ENCODE peak calls at places on chromosomes 16 and 17, in eight cellular contexts. S, D, J, W, R, Y, U and Q are unnamed samples.

GRCh38 chr16:86225905-86226371 is 284.4 kb upstream of the FOXF1 start:
- DNase-seq in S (peak; percentile 15), D (no peak), J (no peak), W (no peak), R (no peak), Y (no peak), U (no peak), Q (no peak)

GRCh38 chr17:2179615-2180295 is 123.8 kb downstream of the SMG6 start:
- DNase-seq in S (peak; percentile 79), D (no peak), J (no peak), W (no peak), R (no peak), Y (peak; percentile 99), U (peak; percentile 27), Q (no peak)

GRCh38 chr17:43791589-43791988 is 11.4 kb downstream of the CFAP97D1 start:
- DNase-seq in S (no peak), D (no peak), J (no peak), W (no peak), R (no peak), Y (peak; percentile 59), U (no peak), Q (peak; percentile 53)

GRCh38 chr17:77345260-77345910 is 204.6 kb downstream of the SEC14L1 start:
- DNase-seq in S (no peak), D (no peak), J (no peak), W (no peak), R (no peak), Y (no peak), U (no peak), Q (no peak)

GRCh38 chr17:17081304-17081940 is 39.2 kb downstream of the MPRIP start:
- DNase-seq in S (peak; percentile 78), D (no peak), J (no peak), W (no peak), R (no peak), Y (no peak), U (no peak), Q (no peak)

GRCh38 chr17:81935709-81936084 is 1.4 kb downstream of the PYCR1 start:
- DNase-seq in S (peak; percentile 74), D (no peak), J (no peak), W (no peak), R (no peak), Y (no peak), U (no peak), Q (no peak)

GRCh38 chr16:19559242-19559910 is 3.9 kb downstream of the VPS35L start:
- DNase-seq in S (no peak), D (no peak), J (peak; percentile 65), W (no peak), R (peak; percentile 45), Y (peak; percentile 80), U (no peak), Q (peak; percentile 38)

GRCh38 chr16:24013733-24014645 is 178.2 kb downstream of the PRKCB start:
- DNase-seq in S (no peak), D (peak; percentile 52), J (peak; percentile 64), W (peak; percentile 31), R (peak; percentile 85), Y (no peak), U (no peak), Q (peak; percentile 8)

GRCh38 chr16:84032458-84033178 is 10.0 kb downstream of the SLC38A8 start:
- DNase-seq in S (no peak), D (no peak), J (no peak), W (no peak), R (no peak), Y (no peak), U (no peak), Q (no peak)

GRCh38 chr16:77437859-77438258 is 3.0 kb upstream of the ADAMTS18 start:
- DNase-seq in S (no peak), D (no peak), J (no peak), W (no peak), R (no peak), Y (no peak), U (no peak), Q (no peak)

GRCh38 chr16:47965439-47965838 is 190.4 kb downstream of the ABCC12 start:
- DNase-seq in S (no peak), D (no peak), J (no peak), W (no peak), R (no peak), Y (no peak), U (no peak), Q (peak; percentile 19)

GRCh38 chr17:42720996-42721583 is 23.8 kb downstream of the EZH1 start:
- DNase-seq in S (no peak), D (no peak), J (peak; percentile 65), W (no peak), R (peak; percentile 61), Y (peak; percentile 83), U (no peak), Q (peak; percentile 53)

GRCh38 chr17:46124695-46125592 is 68.3 kb downstream of the KANSL1 start:
- DNase-seq in S (no peak), D (no peak), J (no peak), W (no peak), R (no peak), Y (no peak), U (no peak), Q (no peak)

GRCh38 chr17:17950806-17951205 is 21.4 kb downstream of the TOM1L2 start:
- DNase-seq in S (no peak), D (no peak), J (no peak), W (no peak), R (no peak), Y (no peak), U (no peak), Q (no peak)

GRCh38 chr17:37299257-37299985 is 76.4 kb upstream of the C17orf78 start:
- DNase-seq in S (no peak), D (no peak), J (no peak), W (no peak), R (no peak), Y (peak; percentile 38), U (no peak), Q (no peak)

GRCh38 chr16:89565506-89566372 is 5.3 kb downstream of the RPL13 start:
- DNase-seq in S (peak; percentile 80), D (peak; percentile 61), J (peak; percentile 29), W (no peak), R (peak; percentile 41), Y (peak; percentile 46), U (no peak), Q (peak; percentile 61)

GRCh38 chr16:13923703-13924298 is 3.8 kb downstream of the ERCC4 start:
- DNase-seq in S (no peak), D (no peak), J (peak; percentile 62), W (no peak), R (peak; percentile 27), Y (peak; percentile 80), U (no peak), Q (peak; percentile 36)

GRCh38 chr16:78591682-78592103 is 492.2 kb downstream of the WWOX start:
- DNase-seq in S (no peak), D (no peak), J (no peak), W (no peak), R (no peak), Y (no peak), U (no peak), Q (no peak)

GRCh38 chr16:19879241-19879792 is 5.3 kb downstream of the GPRC5B start:
- DNase-seq in S (no peak), D (no peak), J (no peak), W (no peak), R (no peak), Y (no peak), U (peak; percentile 41), Q (peak; percentile 26)

GRCh38 chr16:46887524-46887854 is 3.3 kb downstream of the GPT2 start:
- DNase-seq in S (no peak), D (no peak), J (no peak), W (no peak), R (no peak), Y (no peak), U (no peak), Q (no peak)

GRCh38 chr17:44069974-44070454 is 521 bp upstream of the G6PC3 start:
- DNase-seq in S (peak; percentile 45), D (no peak), J (no peak), W (no peak), R (no peak), Y (peak; percentile 29), U (no peak), Q (peak; percentile 48)

GRCh38 chr17:62797959-62798358 is 10.2 kb downstream of the MARCHF10 start:
- DNase-seq in S (no peak), D (no peak), J (no peak), W (no peak), R (no peak), Y (no peak), U (no peak), Q (no peak)

GRCh38 chr16:12340151-12340733 is 363.7 kb downstream of the SNX29 start:
- DNase-seq in S (no peak), D (peak; percentile 8), J (no peak), W (no peak), R (no peak), Y (peak; percentile 8), U (no peak), Q (no peak)

GRCh38 chr17:794876-795275 is 12.7 kb downstream of the MRM3 start:
- DNase-seq in S (peak; percentile 92), D (peak; percentile 32), J (peak; percentile 36), W (no peak), R (peak; percentile 38), Y (peak; percentile 82), U (peak; percentile 77), Q (peak; percentile 49)

GRCh38 chr17:59425085-59425901 is 93.8 kb downstream of the YPEL2 start:
- DNase-seq in S (peak; percentile 83), D (no peak), J (no peak), W (no peak), R (no peak), Y (peak; percentile 86), U (no peak), Q (no peak)

GRCh38 chr17:10729334-10730193 is at the start of gene TMEM220:
- DNase-seq in S (peak; percentile 93), D (peak; percentile 54), J (peak; percentile 63), W (no peak), R (peak; percentile 49), Y (peak; percentile 84), U (peak; percentile 35), Q (no peak)

GRCh38 chr17:62724398-62725146 is 83.5 kb downstream of the MARCHF10 start:
- DNase-seq in S (no peak), D (peak; percentile 78), J (peak; percentile 70), W (peak; percentile 25), R (peak; percentile 61), Y (no peak), U (no peak), Q (peak; percentile 81)

GRCh38 chr16:74844041-74844826 is 69.6 kb upstream of the FA2H start:
- DNase-seq in S (no peak), D (no peak), J (no peak), W (no peak), R (no peak), Y (no peak), U (no peak), Q (no peak)

GRCh38 chr17:978110-979093 is 1.2 kb downstream of the NXN start:
- DNase-seq in S (peak; percentile 81), D (no peak), J (peak; percentile 40), W (no peak), R (peak; percentile 17), Y (peak; percentile 34), U (no peak), Q (no peak)

GRCh38 chr17:18039535-18040286 is 503 bp downstream of the GID4 start:
- DNase-seq in S (peak; percentile 75), D (no peak), J (no peak), W (no peak), R (no peak), Y (no peak), U (no peak), Q (peak; percentile 32)

GRCh38 chr16:86391486-86391885 is 118.8 kb upstream of the FOXF1 start:
- DNase-seq in S (no peak), D (no peak), J (no peak), W (no peak), R (no peak), Y (no peak), U (no peak), Q (no peak)

GRCh38 chr16:64711026-64711425 is 410.8 kb downstream of the CDH11 start:
- DNase-seq in S (no peak), D (no peak), J (no peak), W (no peak), R (no peak), Y (no peak), U (no peak), Q (no peak)

GRCh38 chr17:77840156-77840555 is 118.3 kb upstream of the TNRC6C start:
- DNase-seq in S (no peak), D (no peak), J (no peak), W (no peak), R (no peak), Y (peak; percentile 66), U (no peak), Q (no peak)

GRCh38 chr17:82806645-82807044 is 33.2 kb downstream of the ZNF750 start:
- DNase-seq in S (peak; percentile 41), D (no peak), J (no peak), W (no peak), R (no peak), Y (no peak), U (no peak), Q (no peak)